ENCODE peak calls at places on chromosomes 16 and 17, in nine cellular contexts. T is hippocampal formation; O is GDM1; U is GM23338; A is NCI-H2029; W is NCI-H510A; F is stimulated activated CD4-positive, alpha-beta T cell treated with anti-CD3 and anti-CD28 coated beads, Interleukin-4, amount 100 ng/mL, for 1 hour; Y is fibroblast of the aortic adventitia; P is NCI-H1417. G is an unnamed sample.

GRCh38 chr17:4658478-4659305 is 17.2 kb upstream of the ALOX15 start:
- DNase-seq in T (no peak), O (no peak), U (no peak), A (no peak), W (no peak), F (peak; percentile 36), Y (peak; percentile 86), P (no peak), G (peak; percentile 21)

GRCh38 chr16:68019167-68019680 is 3.5 kb upstream of the DPEP2NB start:
- DNase-seq in T (no peak), O (no peak), U (no peak), A (no peak), W (no peak), F (no peak), Y (no peak), P (no peak), G (no peak)

GRCh38 chr17:51423421-51424160 is 163.2 kb downstream of the UTP18 start:
- DNase-seq in T (no peak), O (no peak), U (no peak), A (no peak), W (no peak), F (no peak), Y (no peak), P (no peak), G (no peak)

GRCh38 chr17:3603119-3603869 is 5.9 kb downstream of the TRPV1 start:
- DNase-seq in T (no peak), O (no peak), U (no peak), A (no peak), W (no peak), F (no peak), Y (peak; percentile 38), P (no peak), G (no peak)

GRCh38 chr16:648786-649589 is at the start of gene WDR90:
- DNase-seq in T (peak; percentile 91), O (peak; percentile 87), U (peak; percentile 97), A (peak; percentile 89), W (peak; percentile 79), F (peak; percentile 94), Y (peak; percentile 86), P (peak; percentile 90), G (peak; percentile 97)

GRCh38 chr16:23290189-23291062 is 11.7 kb upstream of the SCNN1B start:
- DNase-seq in T (no peak), O (no peak), U (no peak), A (no peak), W (no peak), F (no peak), Y (no peak), P (no peak), G (no peak)

GRCh38 chr17:43125967-43126910 is 1.1 kb upstream of the BRCA1 start:
- DNase-seq in T (no peak), O (no peak), U (peak; percentile 25), A (no peak), W (no peak), F (no peak), Y (peak; percentile 7), P (no peak), G (peak; percentile 19)

GRCh38 chr17:19546289-19547065 is 12.8 kb downstream of the SLC47A1 start:
- DNase-seq in T (no peak), O (no peak), U (peak; percentile 36), A (no peak), W (no peak), F (no peak), Y (no peak), P (no peak), G (no peak)

GRCh38 chr16:8655184-8655717 is 19.2 kb upstream of the ABAT start:
- DNase-seq in T (no peak), O (peak; percentile 45), U (peak; percentile 84), A (no peak), W (no peak), F (no peak), Y (peak; percentile 39), P (no peak), G (peak; percentile 58)

GRCh38 chr17:74061758-74062157 is 141.7 kb upstream of the RPL38 start:
- DNase-seq in T (no peak), O (no peak), U (no peak), A (no peak), W (no peak), F (no peak), Y (no peak), P (no peak), G (no peak)

GRCh38 chr17:46135879-46136562 is 57.2 kb downstream of the KANSL1 start:
- DNase-seq in T (no peak), O (no peak), U (no peak), A (no peak), W (no peak), F (no peak), Y (no peak), P (no peak), G (no peak)

GRCh38 chr16:71883193-71883848 is 661 bp downstream of the ZNF821 start:
- DNase-seq in T (peak; percentile 59), O (no peak), U (peak; percentile 78), A (no peak), W (peak; percentile 10), F (peak; percentile 71), Y (peak; percentile 13), P (peak; percentile 63), G (peak; percentile 55)

GRCh38 chr17:50612281-50612680 is 22.4 kb upstream of the ABCC3 start:
- DNase-seq in T (no peak), O (no peak), U (no peak), A (no peak), W (no peak), F (no peak), Y (no peak), P (no peak), G (no peak)

GRCh38 chr16:77285676-77286075 is 86.5 kb downstream of the SYCE1L start:
- DNase-seq in T (no peak), O (no peak), U (no peak), A (no peak), W (no peak), F (no peak), Y (no peak), P (no peak), G (no peak)

GRCh38 chr16:89330177-89330856 is 112.8 kb downstream of the ZNF778 start:
- DNase-seq in T (no peak), O (no peak), U (peak; percentile 60), A (no peak), W (no peak), F (peak; percentile 27), Y (no peak), P (peak; percentile 36), G (no peak)